ENCODE peak calls at places on chromosomes 2 and 18, in six cellular contexts. G is tibial nerve; C is lower lobe of right lung; S is spleen; U is uterus; Z is CD4-positive, alpha-beta T cell. T is an unnamed sample.

GRCh38 chr2:200455958-200456421 is 53.9 kb downstream of the KCTD18 start:
- DNase-seq in G (no peak), C (no peak), Z (no peak), U (no peak), S (peak; percentile 76), T (no peak)

GRCh38 chr18:69143084-69143483 is 257.6 kb upstream of the DOK6 start:
- DNase-seq in S (no peak), U (no peak), C (no peak), Z (no peak), G (no peak), T (no peak)

GRCh38 chr2:179749210-179749609 is 112.2 kb downstream of the ZNF385B start:
- DNase-seq in G (no peak), C (no peak), U (no peak), S (no peak), Z (no peak), T (no peak)

GRCh38 chr2:54903736-54904554 is 146.3 kb downstream of the RTN4 start:
- DNase-seq in C (no peak), Z (peak; percentile 26), S (no peak), U (peak; percentile 25), G (no peak), T (peak; percentile 68)

GRCh38 chr2:70767094-70767698 is 804 bp downstream of the ADD2 start:
- DNase-seq in U (no peak), C (peak; percentile 43), G (no peak), S (peak; percentile 80), Z (peak; percentile 2), T (no peak)

GRCh38 chr18:74290831-74291770 is 662 bp downstream of the CYB5A start:
- DNase-seq in U (peak; percentile 27), C (peak; percentile 79), G (no peak), S (peak; percentile 89), Z (peak; percentile 3), T (peak; percentile 72)

GRCh38 chr2:205133544-205133943 is 548.8 kb upstream of the NRP2 start:
- DNase-seq in C (no peak), Z (no peak), U (no peak), G (peak; percentile 27), S (no peak), T (no peak)

GRCh38 chr2:157657858-157658257 is 29.2 kb upstream of the ACVR1C start:
- DNase-seq in S (no peak), Z (no peak), G (no peak), U (no peak), C (no peak), T (no peak)

GRCh38 chr2:32884346-32884745 is 62.4 kb upstream of the LTBP1 start:
- DNase-seq in G (no peak), U (no peak), S (no peak), C (no peak), Z (no peak), T (no peak)

GRCh38 chr2:66430906-66431619 is 3.9 kb upstream of the MEIS1 start:
- DNase-seq in C (no peak), U (peak; percentile 46), Z (no peak), G (no peak), S (no peak), T (peak; percentile 67)

GRCh38 chr2:8543412-8544167 is 138.3 kb upstream of the ID2 start:
- DNase-seq in Z (no peak), C (peak; percentile 79), U (peak; percentile 28), G (no peak), S (peak; percentile 89), T (peak; percentile 82)

GRCh38 chr2:220075835-220076234 is 448.4 kb downstream of the SLC4A3 start:
- DNase-seq in S (no peak), G (no peak), Z (no peak), C (no peak), U (no peak), T (no peak)
- H3K27ac ChIP-seq in S (no peak overlapping the region), G (no peak overlapping the region), Z (no peak overlapping the region), C (no peak overlapping the region), U (no peak overlapping the region), T (no peak overlapping the region)

GRCh38 chr2:86296947-86297346 is 40.5 kb downstream of the REEP1 start:
- DNase-seq in Z (no peak), G (no peak), S (no peak), U (no peak), C (no peak), T (no peak)

GRCh38 chr2:86300496-86300895 is 36.9 kb downstream of the REEP1 start:
- DNase-seq in S (no peak), G (no peak), Z (no peak), C (no peak), U (peak; percentile 36), T (no peak)

GRCh38 chr2:86295071-86295470 is 42.4 kb downstream of the REEP1 start:
- DNase-seq in C (no peak), G (no peak), S (no peak), Z (no peak), U (no peak), T (no peak)

GRCh38 chr2:86298411-86299390 is 38.7 kb downstream of the REEP1 start:
- DNase-seq in G (no peak), Z (no peak), C (no peak), S (no peak), U (no peak), T (no peak)

DNA sequence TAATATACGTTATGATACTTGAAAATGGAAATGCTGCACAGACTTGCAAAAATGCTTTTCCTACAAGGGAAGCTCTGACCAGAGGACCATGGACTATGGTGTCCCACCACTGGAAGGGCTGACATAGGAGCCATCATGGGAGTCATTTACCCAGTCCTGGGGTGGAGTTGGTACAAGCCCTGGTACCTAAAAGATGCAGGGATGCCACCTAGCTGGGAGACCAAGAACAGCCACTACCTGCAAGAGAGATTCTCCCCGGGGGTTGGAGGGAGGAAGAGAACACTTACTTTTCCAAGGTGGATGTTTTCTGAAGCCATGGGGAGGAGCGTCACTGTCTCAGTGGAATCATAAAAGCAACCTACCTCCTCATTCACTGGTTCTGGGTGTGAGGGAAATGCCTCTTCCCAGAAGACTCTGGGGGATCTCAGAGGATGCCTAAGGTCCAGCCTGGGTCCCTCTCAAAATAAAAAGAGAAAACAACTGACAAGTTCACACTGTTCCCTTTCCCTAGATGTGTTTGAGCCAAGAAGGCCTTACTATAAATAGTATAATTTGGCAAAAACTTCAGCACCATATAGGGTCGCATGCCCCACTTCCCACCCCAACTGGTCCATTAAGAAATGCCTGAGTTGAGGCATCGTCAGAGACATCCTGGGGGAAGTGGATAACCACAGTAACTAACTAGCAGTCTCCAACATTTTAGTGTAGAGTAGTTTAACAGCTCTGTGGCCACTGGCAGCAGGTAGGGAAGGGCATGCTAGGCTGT is 39.9 kb downstream of the REEP1 start:
- DNase-seq in Z (no peak), U (no peak), S (no peak), G (no peak), C (no peak), T (peak; percentile 77)
- TF ChIP-seq CTCF in Z (no peak), U (no peak), S (no peak), G (no peak), C (peak; percentile 15), T (peak; percentile 25)

DNA sequence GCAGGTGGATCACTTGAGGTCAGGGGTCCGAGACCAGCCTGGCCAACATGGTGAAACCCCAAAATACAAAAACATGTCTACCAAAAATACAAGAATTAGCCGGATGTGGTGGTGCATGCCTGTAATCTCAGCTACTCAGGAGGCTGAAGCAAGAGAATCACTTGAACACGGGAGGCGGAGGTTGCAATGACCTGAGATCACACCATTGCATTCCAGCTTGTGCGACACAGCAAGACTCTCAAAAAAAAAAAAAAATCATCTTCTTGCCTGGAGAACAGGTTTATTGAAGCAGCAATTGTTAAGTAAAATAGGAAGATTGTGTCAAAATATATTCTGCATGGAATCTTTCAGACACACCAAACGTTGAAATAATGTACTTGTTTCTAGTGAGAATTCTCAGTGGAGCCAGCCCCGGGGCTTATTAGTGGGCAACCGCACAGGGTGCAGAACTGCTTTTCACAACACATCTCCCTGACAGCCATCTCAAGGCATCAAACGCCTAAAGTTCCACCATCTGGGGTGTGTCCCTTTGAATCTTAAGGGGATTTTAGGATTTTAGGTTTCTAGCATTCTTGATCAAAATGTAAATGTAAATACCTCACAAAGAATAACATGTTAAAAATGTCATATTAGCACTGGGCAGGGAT is 28.6 kb upstream of the PPP4R1 start:
- DNase-seq in S (no peak), Z (no peak), U (no peak), G (no peak), C (no peak), T (no peak)
- H3K27ac ChIP-seq in S (peak overlapping the region; percentile 19), Z (no peak overlapping the region), U (no peak overlapping the region), G (no peak overlapping the region), C (peak overlapping the region; percentile 78), T (peak overlapping the region; percentile 62)

GRCh38 chr2:29070542-29070941 is 3.8 kb downstream of the PCARE start:
- DNase-seq in Z (no peak), U (no peak), C (no peak), S (no peak), G (no peak), T (no peak)
- TF ChIP-seq CTCF in Z (no peak), U (no peak), C (no peak), S (no peak), G (no peak), T (no peak)

DNA sequence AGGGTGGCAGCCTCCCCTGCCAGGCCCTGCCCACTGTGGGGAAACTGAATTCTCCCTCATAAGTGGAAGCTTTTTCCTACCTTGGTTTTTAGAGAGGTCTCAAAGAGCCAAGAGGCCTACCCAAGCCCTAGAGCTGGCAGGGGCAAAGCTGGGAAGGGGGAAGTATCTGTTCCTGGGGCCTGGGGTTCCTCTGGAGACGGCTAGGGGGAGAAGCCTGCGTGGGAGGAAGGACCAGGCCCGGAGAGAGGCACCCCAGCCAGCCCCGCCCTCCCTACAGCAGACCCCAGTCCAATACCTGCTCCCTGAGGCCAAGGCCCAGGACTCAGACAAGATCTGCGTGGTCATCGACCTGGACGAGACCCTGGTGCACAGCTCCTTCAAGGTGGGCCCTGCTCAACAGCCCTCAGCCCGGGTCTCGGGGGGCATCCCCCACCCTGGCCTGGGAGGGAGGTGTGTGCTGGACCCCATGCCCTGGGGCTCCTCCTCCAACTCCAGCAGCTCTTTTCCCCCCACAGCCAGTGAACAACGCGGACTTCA is 2.2 kb downstream of the CTDSP1 start:
- DNase-seq in S (peak; percentile 81), U (no peak), G (no peak), Z (no peak), C (no peak), T (peak; percentile 70)
- H3K27ac ChIP-seq in S (peak overlapping the region; percentile 99), U (peak overlapping the region; percentile 99), G (peak overlapping the region; percentile 99), Z (no peak overlapping the region), C (peak overlapping the region; percentile 100), T (peak overlapping the region; percentile 97)

GRCh38 chr2:114113527-114113926 is 223.6 kb downstream of the ACTR3 start:
- DNase-seq in U (no peak), Z (no peak), C (no peak), G (no peak), S (no peak), T (no peak)
- TF ChIP-seq CTCF in U (no peak), Z (no peak), C (no peak), G (no peak), S (no peak), T (no peak)